ENCODE peak calls at places on chromosomes 3 and 15, in eight cellular contexts. J, W, X, U, G, Y, O and I are unnamed samples. For H3K4me1 and H3K9me3, the result is how much of the 10 kb centered on the place peaks cover.

GRCh38 chr3:129016725-129017530 is 15.8 kb downstream of the EFCC1 start:
- DNase-seq in J (no peak), O (no peak), Y (no peak), U (no peak), W (no peak), G (peak), X (no peak), I (no peak)

GRCh38 chr15:59203572-59203971 is 3.1 kb upstream of the LDHAL6B start:
- DNase-seq in J (no peak), O (no peak), G (no peak), W (no peak), Y (no peak), U (no peak), X (no peak), I (no peak)

GRCh38 chr15:98151098-98151497 is 190.6 kb downstream of the ARRDC4 start:
- DNase-seq in X (no peak), Y (no peak), W (no peak), U (no peak), G (no peak), J (no peak), O (no peak), I (no peak)

GRCh38 chr3:172604895-172605646 is 81.8 kb upstream of the TNFSF10 start:
- DNase-seq in G (no peak), W (no peak), Y (no peak), O (no peak), U (no peak), X (no peak), J (no peak), I (no peak)

GRCh38 chr3:52202384-52203077 is 4.6 kb downstream of the ALAS1 start:
- DNase-seq in Y (no peak), W (no peak), O (no peak), U (no peak), G (no peak), J (no peak), X (no peak), I (no peak)

GRCh38 chr3:9933561-9934234 is at the start of gene CRELD1:
- DNase-seq in Y (peak), U (peak), W (peak), J (peak), X (peak), O (peak), G (peak), I (peak)

GRCh38 chr3:138405486-138405885 is 28.9 kb upstream of the ESYT3 start:
- DNase-seq in U (no peak), G (no peak), J (no peak), Y (no peak), W (no peak), O (no peak), X (no peak), I (no peak)

GRCh38 chr3:141338881-141339280 is 29.4 kb upstream of the ZBTB38 start:
- DNase-seq in J (no peak), W (no peak), U (no peak), X (no peak), Y (no peak), O (no peak), G (no peak), I (no peak)

GRCh38 chr3:41710646-41711388 is 251.1 kb downstream of the ULK4 start:
- DNase-seq in X (peak), W (peak), Y (no peak), J (peak), G (no peak), O (no peak), U (no peak), I (no peak)

GRCh38 chr3:196989721-196990262 is 21.2 kb upstream of the PIGZ start:
- DNase-seq in X (no peak), G (no peak), Y (no peak), U (no peak), J (peak), W (peak), O (no peak), I (no peak)

GRCh38 chr3:127096256-127097008 is 96.5 kb upstream of the PRR23E start:
- DNase-seq in U (no peak), X (no peak), J (no peak), Y (no peak), O (no peak), G (no peak), W (no peak), I (no peak)

GRCh38 chr3:46561951-46562350 is 4.2 kb downstream of the LRRC2 start:
- DNase-seq in X (no peak), U (no peak), G (no peak), J (peak), Y (no peak), W (peak), O (no peak), I (no peak)

GRCh38 chr15:42798802-42799201 is 61.9 kb upstream of the CDAN1 start:
- DNase-seq in O (no peak), Y (no peak), J (no peak), X (no peak), W (no peak), U (no peak), G (no peak), I (no peak)

GRCh38 chr3:180744226-180744625 is 64.9 kb upstream of the CCDC39 start:
- DNase-seq in O (no peak), J (no peak), X (peak), U (peak), Y (no peak), W (no peak), G (no peak), I (no peak)

GRCh38 chr3:181899702-181900101 is 188.0 kb downstream of the SOX2 start:
- DNase-seq in Y (no peak), W (peak), U (no peak), J (no peak), O (no peak), X (no peak), G (no peak), I (peak)

GRCh38 chr15:66701422-66702034 is 508 bp upstream of the SMAD6 start:
- DNase-seq in X (peak), U (peak), Y (no peak), W (no peak), J (peak), G (no peak), O (peak), I (peak)

GRCh38 chr3:153273767-153274443 is 111.9 kb downstream of the RAP2B start:
- DNase-seq in G (no peak), O (no peak), U (no peak), X (no peak), Y (no peak), W (peak), J (peak), I (no peak)

GRCh38 chr3:112027839-112028238 is 6.7 kb upstream of the TMPRSS7 start:
- DNase-seq in J (no peak), X (no peak), Y (no peak), U (no peak), W (no peak), G (no peak), O (no peak), I (no peak)

GRCh38 chr15:67882487-67883227 is 42.8 kb upstream of the RNU6-1 start:
- DNase-seq in W (no peak), X (no peak), U (no peak), Y (no peak), O (no peak), J (no peak), G (peak), I (no peak)

GRCh38 chr3:112976001-112976400 is 1.1 kb upstream of the CD200R1 start:
- DNase-seq in W (no peak), X (no peak), U (no peak), G (no peak), J (no peak), Y (no peak), O (no peak), I (no peak)

GRCh38 chr3:126572343-126572742 is 13.6 kb upstream of the C3orf22 start:
- DNase-seq in U (no peak), X (no peak), J (no peak), W (no peak), O (no peak), Y (no peak), G (no peak), I (no peak)

GRCh38 chr3:30112904-30113484 is 493.4 kb upstream of the TGFBR2 start:
- DNase-seq in X (peak), J (peak), O (peak), G (peak), W (peak), Y (peak), U (no peak), I (peak)

GRCh38 chr3:184314700-184315505 is 497 bp downstream of the EIF4G1 start:
- DNase-seq in Y (peak), O (no peak), W (peak), X (peak), U (peak), G (peak), J (peak), I (peak)

GRCh38 chr15:59998256-59999063 is 5.7 kb upstream of the FOXB1 start:
- DNase-seq in G (no peak), O (no peak), X (peak), U (peak), W (no peak), Y (no peak), J (no peak), I (no peak)

GRCh38 chr3:79405183-79405582 is 362.6 kb downstream of the ROBO1 start:
- DNase-seq in J (no peak), X (no peak), W (no peak), Y (peak), U (no peak), G (no peak), O (no peak), I (no peak)

GRCh38 chr3:130393594-130393993 is 48.1 kb downstream of the COL6A5 start:
- DNase-seq in U (no peak), W (no peak), Y (no peak), X (no peak), J (no peak), G (no peak), O (no peak), I (no peak)

GRCh38 chr15:70098461-70099166 is 897 bp upstream of the TLE3 start:
- DNase-seq in J (peak), X (peak), Y (peak), O (peak), G (peak), U (peak), W (peak), I (peak)

GRCh38 chr3:128879991-128880390 is 571 bp downstream of the ACAD9 start:
- DNase-seq in U (no peak), X (no peak), W (no peak), G (peak), O (no peak), J (no peak), Y (no peak), I (no peak)

GRCh38 chr15:78991476-78991875 is 46.6 kb upstream of the CTSH start:
- DNase-seq in W (no peak), G (no peak), O (no peak), Y (peak), U (no peak), X (no peak), J (no peak), I (no peak)

GRCh38 chr15:70528816-70529215 is 234.5 kb downstream of the UACA start:
- DNase-seq in G (no peak), U (no peak), J (no peak), X (no peak), W (no peak), O (no peak), Y (no peak), I (no peak)

GRCh38 chr3:107402214-107402613 is 25.0 kb downstream of the CCDC54 start:
- DNase-seq in O (no peak), U (no peak), Y (no peak), G (no peak), X (no peak), W (no peak), J (no peak), I (no peak)

GRCh38 chr15:101068961-101069734 is 150.0 kb downstream of the LRRK1 start:
- DNase-seq in J (peak), W (no peak), X (peak), G (no peak), Y (peak), U (no peak), O (no peak), I (no peak)

GRCh38 chr3:160837394-160837975 is 81.5 kb downstream of the PPM1L start:
- DNase-seq in G (no peak), X (no peak), Y (peak), W (no peak), J (no peak), U (no peak), O (no peak), I (no peak)

GRCh38 chr15:48634096-48634495 is 11.4 kb downstream of the FBN1 start:
- DNase-seq in X (no peak), J (no peak), G (no peak), U (no peak), O (no peak), W (no peak), Y (no peak), I (no peak)
- H3K4me1 ChIP-seq in X (under half), J (half or more), G (under half), U (half or more), O (under half), W (under half), Y (under half), I (under half)

GRCh38 chr15:23690450-23690852 is 3.3 kb upstream of the NDN start:
- DNase-seq in X (peak), Y (peak), W (no peak), G (no peak), U (peak), O (no peak), J (peak), I (no peak)

GRCh38 chr15:23695282-23695681 is 8.2 kb upstream of the NDN start:
- DNase-seq in O (no peak), G (no peak), Y (no peak), W (no peak), X (no peak), U (no peak), J (no peak), I (no peak)

GRCh38 chr15:23690015-23690414 is 2.9 kb upstream of the NDN start:
- DNase-seq in X (no peak), J (no peak), Y (no peak), U (no peak), G (no peak), O (no peak), W (no peak), I (no peak)

GRCh38 chr15:23694592-23694991 is 7.5 kb upstream of the NDN start:
- DNase-seq in X (no peak), W (no peak), U (no peak), J (no peak), G (no peak), O (no peak), Y (no peak), I (no peak)
- H3K9me3 ChIP-seq in X (under half), W (under half), U (under half), J (under half), G (under half), O (under half), Y (under half), I (under half)

GRCh38 chr3:110656394-110656793 is 415.2 kb upstream of the NECTIN3 start:
- DNase-seq in U (no peak), G (no peak), J (no peak), X (no peak), O (no peak), Y (no peak), W (no peak), I (no peak)
- TF ChIP-seq EZH2phosphoT487 in U (no peak), G (no peak), J (no peak), X (no peak), O (no peak), Y (no peak), W (no peak), I (no peak)

GRCh38 chr3:122975924-122976293 is 51.7 kb downstream of the SEMA5B start:
- DNase-seq in U (no peak), O (no peak), J (no peak), G (peak), Y (no peak), W (no peak), X (no peak), I (no peak)
- H3K4me1 ChIP-seq in U (under half), O (under half), J (under half), G (half or more), Y (under half), W (under half), X (under half), I (under half)

DNA sequence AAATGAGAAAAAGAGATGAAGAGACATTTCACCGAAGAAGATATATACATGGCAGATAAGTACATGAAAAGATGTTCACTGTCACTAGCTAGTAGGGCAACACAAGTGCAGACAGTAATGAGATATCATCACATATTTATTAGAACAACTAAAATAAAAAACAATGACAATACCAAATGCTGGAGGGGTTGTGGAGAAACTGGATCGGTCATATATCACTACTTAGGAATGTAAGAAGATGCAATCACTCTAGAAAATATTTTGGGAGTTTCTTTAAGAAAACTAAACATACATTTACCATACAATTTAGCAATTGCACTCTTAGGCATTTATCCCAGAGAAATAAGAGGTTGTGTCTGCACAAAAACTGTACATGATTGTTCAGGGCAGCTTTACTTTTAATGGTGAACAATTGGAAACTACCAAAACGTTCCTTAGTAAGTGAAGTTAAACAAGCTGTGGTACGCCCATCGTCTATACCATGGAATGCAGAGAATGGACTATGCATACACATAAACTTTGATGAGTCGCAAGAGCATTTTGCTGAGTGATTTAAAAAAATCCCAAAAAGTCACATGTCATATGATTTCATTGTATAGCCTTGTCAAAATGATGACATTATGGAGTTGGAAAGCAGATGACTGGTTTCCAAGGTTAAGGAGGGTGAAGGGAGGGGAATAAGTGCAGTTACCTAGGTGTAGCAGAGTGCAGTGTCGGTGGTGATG is 149.0 kb upstream of the UBE3A start:
- DNase-seq in G (no peak), W (no peak), O (no peak), U (no peak), X (no peak), J (no peak), Y (no peak), I (no peak)
- H3K9me3 ChIP-seq in G (under half), W (under half), O (under half), U (under half), X (under half), J (under half), Y (under half), I (under half)

GRCh38 chr15:51888593-51889195 is 59.2 kb downstream of the TMOD3 start:
- DNase-seq in U (peak), J (peak), W (peak), X (peak), G (peak), O (no peak), Y (peak), I (peak)
- TF ChIP-seq EZH2phosphoT487 in U (no peak), J (no peak), W (no peak), X (no peak), G (no peak), O (no peak), Y (no peak), I (no peak)

GRCh38 chr3:177359601-177360357 is 162.5 kb upstream of the TBL1XR1 start:
- DNase-seq in G (peak), Y (peak), U (peak), J (peak), X (peak), O (peak), W (peak), I (peak)

GRCh38 chr3:177356113-177356512 is 158.8 kb upstream of the TBL1XR1 start:
- DNase-seq in U (no peak), W (no peak), G (no peak), O (no peak), Y (no peak), X (no peak), J (no peak), I (no peak)

GRCh38 chr3:177357352-177358084 is 160.2 kb upstream of the TBL1XR1 start:
- DNase-seq in U (peak), W (peak), G (peak), X (peak), O (peak), Y (peak), J (peak), I (peak)

GRCh38 chr3:177358968-177359600 is 161.8 kb upstream of the TBL1XR1 start:
- DNase-seq in Y (peak), X (peak), G (peak), J (peak), W (peak), O (peak), U (peak), I (peak)

DNA sequence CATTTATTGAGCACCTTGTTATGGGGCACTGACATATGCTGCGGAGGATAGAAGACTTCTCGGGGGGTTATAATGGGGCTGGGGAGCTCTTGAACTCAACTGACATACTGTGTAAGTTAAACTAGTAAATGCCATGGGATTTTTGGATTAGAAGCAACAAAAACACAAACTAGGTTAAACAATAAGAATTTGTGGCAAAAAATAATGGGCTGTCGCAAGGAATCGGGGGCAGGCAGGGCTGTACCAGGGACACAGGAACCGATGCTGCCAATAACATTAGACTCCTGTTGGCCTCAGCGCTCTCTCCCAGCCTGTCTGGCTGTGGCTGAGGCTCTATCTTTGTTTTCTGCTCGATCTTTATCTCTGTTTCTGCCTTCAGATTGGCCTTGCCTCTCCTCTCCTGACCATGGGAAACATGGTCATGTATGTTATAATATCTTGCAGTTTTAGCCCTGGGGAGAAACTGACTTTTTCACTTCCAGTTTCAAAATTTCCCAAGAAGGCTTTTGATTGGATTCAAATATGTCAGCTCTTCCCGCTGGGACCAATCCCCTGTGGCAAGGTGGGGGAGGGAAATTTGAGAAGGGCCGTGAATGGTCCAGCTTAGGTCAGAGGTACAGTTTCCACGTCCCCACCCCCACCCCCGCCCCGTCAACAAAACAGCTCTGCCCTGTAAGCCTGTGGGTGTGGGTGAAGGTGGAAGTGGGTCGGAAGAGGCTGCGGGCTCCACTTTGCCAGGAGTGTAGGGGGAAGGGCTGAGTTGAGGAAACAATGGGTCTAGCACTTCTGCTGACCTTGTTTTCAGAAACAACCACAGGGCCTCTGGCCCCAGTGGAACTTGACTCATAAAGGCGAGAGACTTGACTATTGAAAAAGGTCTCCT is 161.0 kb upstream of the TBL1XR1 start:
- DNase-seq in G (peak), O (peak), U (peak), Y (peak), X (peak), J (peak), W (peak), I (peak)
- H3K4me1 ChIP-seq in G (half or more), O (half or more), U (under half), Y (half or more), X (half or more), J (under half), W (under half), I (half or more)

DNA sequence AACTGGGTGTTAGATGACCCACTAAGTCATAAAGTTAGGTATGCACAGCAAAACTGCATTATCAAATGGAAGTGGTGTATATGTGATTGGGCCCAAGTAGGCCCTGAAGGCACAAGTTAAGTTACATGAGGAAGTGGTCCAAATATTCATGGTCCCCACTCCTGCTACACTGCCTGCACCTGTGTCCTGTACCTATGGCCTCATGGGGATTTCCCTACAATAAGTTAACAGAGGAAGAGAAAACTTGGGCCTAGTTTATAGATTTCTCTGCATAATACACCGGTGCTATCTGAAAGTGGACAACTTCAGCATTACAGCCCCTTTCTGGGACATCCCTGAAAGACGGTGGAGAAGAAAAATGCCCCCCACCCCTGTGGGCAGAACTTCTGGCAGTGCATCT is 41.5 kb downstream of the STRIT1 start:
- DNase-seq in J (no peak), W (no peak), O (no peak), G (peak), Y (no peak), U (no peak), X (no peak), I (peak)
- H3K9me3 ChIP-seq in J (under half), W (under half), O (under half), G (under half), Y (under half), U (under half), X (under half), I (under half)